ENCODE peak calls at places on chromosomes 16 and 17, in six cellular contexts. F is heart right ventricle, W is BJ, Z is tibial artery, I is GM20000, K is AG10803. X is an unnamed sample.

GRCh38 chr17:1697681-1698080 is 12.5 kb downstream of the TLCD2 start:
- DNase-seq in F (no peak), W (no peak), Z (no peak), I (no peak), K (no peak), X (no peak)

GRCh38 chr17:75594499-75595283 is 7.1 kb downstream of the MYO15B start:
- DNase-seq in F (no peak), W (no peak), Z (no peak), I (no peak), K (no peak), X (no peak)

GRCh38 chr17:47265983-47266541 is 12.4 kb downstream of the ITGB3 start:
- DNase-seq in F (no peak), W (no peak), Z (peak; percentile 45), I (no peak), K (peak; percentile 52), X (no peak)

GRCh38 chr17:40707720-40708119 is 4.2 kb upstream of the KRT24 start:
- DNase-seq in F (peak; percentile 18), W (no peak), Z (peak; percentile 84), I (no peak), K (no peak), X (no peak)

GRCh38 chr17:75365009-75365930 is 40.2 kb downstream of the GRB2 start:
- DNase-seq in F (no peak), W (no peak), Z (no peak), I (no peak), K (no peak), X (no peak)

GRCh38 chr17:78882546-78883089 is 20.4 kb downstream of the CEP295NL start:
- DNase-seq in F (no peak), W (no peak), Z (no peak), I (no peak), K (no peak), X (no peak)

GRCh38 chr17:32495347-32496253 is 8.8 kb downstream of the CDK5R1 start:
- DNase-seq in F (peak; percentile 53), W (no peak), Z (no peak), I (no peak), K (peak; percentile 46), X (no peak)

GRCh38 chr17:44152875-44153274 is 11.1 kb downstream of the HROB start:
- DNase-seq in F (no peak), W (no peak), Z (no peak), I (no peak), K (no peak), X (no peak)

GRCh38 chr16:23359092-23359760 is 57.1 kb downstream of the SCNN1B start:
- DNase-seq in F (no peak), W (no peak), Z (no peak), I (no peak), K (no peak), X (no peak)

GRCh38 chr17:48753794-48754499 is 25.4 kb upstream of the HOXB13 start:
- DNase-seq in F (no peak), W (no peak), Z (no peak), I (no peak), K (peak; percentile 24), X (no peak)

GRCh38 chr17:1617620-1618174 is 10.9 kb downstream of the SLC43A2 start:
- DNase-seq in F (no peak), W (no peak), Z (peak; percentile 28), I (no peak), K (peak; percentile 74), X (no peak)

GRCh38 chr17:31739300-31739699 is 119.7 kb downstream of the COPRS start:
- DNase-seq in F (no peak), W (peak; percentile 76), Z (no peak), I (no peak), K (peak; percentile 94), X (no peak)

GRCh38 chr17:28963841-28964240 is 12.5 kb upstream of the PHF12 start:
- DNase-seq in F (no peak), W (no peak), Z (no peak), I (no peak), K (no peak), X (no peak)

GRCh38 chr17:48194097-48194550 is 86.6 kb downstream of the SNX11 start:
- DNase-seq in F (no peak), W (peak; percentile 46), Z (no peak), I (no peak), K (peak; percentile 23), X (no peak)

GRCh38 chr17:28534740-28535375 is 17.6 kb downstream of the UNC119 start:
- DNase-seq in F (no peak), W (no peak), Z (no peak), I (no peak), K (no peak), X (no peak)

GRCh38 chr16:48244080-48244862 is at the start of gene LONP2:
- DNase-seq in F (peak; percentile 93), W (peak; percentile 44), Z (peak; percentile 86), I (peak; percentile 93), K (peak; percentile 85), X (peak; percentile 93)

GRCh38 chr17:73882590-73882989 is 238.3 kb upstream of the SDK2 start:
- DNase-seq in F (no peak), W (no peak), Z (no peak), I (no peak), K (no peak), X (no peak)

GRCh38 chr17:15308758-15309157 is 32.6 kb downstream of the TEKT3 start:
- DNase-seq in F (no peak), W (no peak), Z (no peak), I (no peak), K (no peak), X (no peak)

GRCh38 chr17:49201481-49201927 is 8.9 kb downstream of the GNGT2 start:
- DNase-seq in F (no peak), W (no peak), Z (no peak), I (no peak), K (peak; percentile 70), X (no peak)

GRCh38 chr17:21301593-21302550 is 17.4 kb downstream of the MAP2K3 start:
- DNase-seq in F (no peak), W (no peak), Z (no peak), I (no peak), K (no peak), X (peak; percentile 40)

GRCh38 chr16:55145771-55146603 is 178.0 kb upstream of the IRX6 start:
- DNase-seq in F (no peak), W (no peak), Z (no peak), I (no peak), K (no peak), X (no peak)

GRCh38 chr16:66996983-66997358 is 8.6 kb downstream of the CES4A start:
- DNase-seq in F (no peak), W (no peak), Z (no peak), I (no peak), K (no peak), X (no peak)

DNA sequence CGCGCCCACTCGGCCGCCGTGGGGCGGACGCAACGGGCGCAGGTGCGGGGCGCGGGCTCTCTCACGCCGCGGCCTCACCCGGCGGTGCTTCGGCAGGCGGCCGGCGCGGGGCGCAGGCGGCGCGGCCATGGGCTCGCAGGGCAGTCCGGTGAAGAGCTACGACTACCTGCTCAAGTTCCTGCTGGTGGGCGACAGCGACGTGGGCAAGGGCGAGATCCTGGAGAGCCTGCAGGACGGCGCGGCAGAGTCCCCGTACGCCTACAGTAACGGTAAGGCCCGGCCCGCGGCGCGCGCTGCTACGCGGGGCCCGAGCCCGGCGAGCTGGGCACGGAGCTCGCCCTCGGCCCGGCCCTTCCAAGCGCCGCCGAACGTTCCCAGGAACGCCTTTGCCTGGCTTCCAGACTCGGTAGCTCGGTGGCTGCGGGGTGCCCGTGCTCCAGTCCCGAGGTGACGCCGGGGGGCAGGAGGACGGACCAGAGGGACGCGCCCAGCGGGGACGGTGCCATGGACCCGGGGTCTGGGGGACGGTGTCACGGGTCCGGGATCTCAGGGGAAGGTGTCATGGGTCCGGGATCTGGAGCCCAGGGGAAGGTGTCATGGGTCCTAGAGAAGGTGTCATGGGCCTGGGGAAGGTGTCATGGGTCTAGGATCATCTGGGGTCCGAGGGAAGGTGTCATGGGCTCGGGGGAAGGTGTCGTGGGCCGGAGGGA is 454 bp downstream of the RAB40C start:
- DNase-seq in F (peak; percentile 40), W (no peak), Z (no peak), I (no peak), K (peak; percentile 50), X (no peak)
- TF ChIP-seq CTCF in F (no peak), W (no peak), Z (no peak), I (no peak), K (no peak), X (peak; percentile 44)

DNA sequence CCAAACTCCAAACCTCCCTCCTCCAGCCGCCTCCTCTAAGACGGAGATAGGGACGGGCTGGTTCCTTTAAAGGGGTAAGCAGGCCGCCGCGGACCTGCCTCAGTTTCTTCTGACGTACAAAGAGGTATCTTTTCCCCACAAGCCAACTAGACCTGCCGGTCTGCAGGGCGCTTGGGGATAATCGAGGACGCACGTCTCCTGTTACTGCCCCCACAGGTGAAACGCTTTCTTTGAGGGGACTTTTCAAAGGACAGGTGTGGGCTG is 25.1 kb upstream of the RFFL start:
- DNase-seq in F (no peak), W (no peak), Z (no peak), I (no peak), K (no peak), X (no peak)
- TF ChIP-seq CTCF in F (no peak), W (no peak), Z (no peak), I (peak; percentile 7), K (no peak), X (no peak)

GRCh38 chr16:25340973-25341372 is 83.3 kb upstream of the ZKSCAN2 start:
- DNase-seq in F (no peak), W (no peak), Z (no peak), I (no peak), K (no peak), X (no peak)
- TF ChIP-seq CTCF in F (no peak), W (no peak), Z (no peak), I (no peak), K (no peak), X (no peak)

GRCh38 chr17:61757168-61757567 is 106.2 kb downstream of the BRIP1 start:
- DNase-seq in F (no peak), W (no peak), Z (no peak), I (peak; percentile 22), K (no peak), X (no peak)
- TF ChIP-seq CTCF in F (no peak), W (no peak), Z (no peak), I (no peak), K (no peak), X (no peak)

GRCh38 chr17:71438631-71439146 is 682.1 kb upstream of the SOX9 start:
- DNase-seq in F (no peak), W (peak; percentile 89), Z (peak; percentile 18), I (no peak), K (peak; percentile 93), X (no peak)
- TF ChIP-seq CTCF in F (no peak), W (no peak), Z (no peak), I (no peak), K (no peak), X (no peak)

GRCh38 chr17:63853260-63853659 is 10.8 kb upstream of the SMARCD2 start:
- DNase-seq in F (no peak), W (no peak), Z (no peak), I (no peak), K (no peak), X (no peak)

GRCh38 chr17:63854709-63855108 is 12.2 kb upstream of the SMARCD2 start:
- DNase-seq in F (no peak), W (no peak), Z (no peak), I (no peak), K (no peak), X (no peak)

GRCh38 chr17:63847525-63848249 is 5.2 kb upstream of the SMARCD2 start:
- DNase-seq in F (no peak), W (no peak), Z (no peak), I (no peak), K (no peak), X (no peak)

GRCh38 chr17:63848834-63849689 is 6.6 kb upstream of the SMARCD2 start:
- DNase-seq in F (peak; percentile 93), W (no peak), Z (peak; percentile 90), I (peak; percentile 96), K (peak; percentile 89), X (peak; percentile 96)

GRCh38 chr17:63850401-63850800 is 7.9 kb upstream of the SMARCD2 start:
- DNase-seq in F (no peak), W (no peak), Z (no peak), I (no peak), K (no peak), X (no peak)
- TF ChIP-seq CTCF in F (no peak), W (no peak), Z (no peak), I (no peak), K (no peak), X (no peak)